ENCODE peak calls at places on chromosomes 5 and 9, in seven cellular contexts. One of them, this sample, is unnamed.

GRCh38 chr5:91151947-91152346 is 231.2 kb downstream of the ARRDC3 start:
- DNase-seq in uterus: no peak
- DNase-seq in GM12878: no peak
- DNase-seq in HFFc6: peak
- DNase-seq in OCI-LY7: no peak
- DNase-seq in lung: peak
- DNase-seq in mesothelial cell of epicardium: no peak
- DNase-seq in this sample: no peak

GRCh38 chr9:126207256-126207655 is 119.4 kb upstream of the MVB12B start:
- DNase-seq in OCI-LY7: no peak
- DNase-seq in GM12878: no peak
- DNase-seq in HFFc6: no peak
- DNase-seq in lung: no peak
- DNase-seq in uterus: no peak
- DNase-seq in mesothelial cell of epicardium: no peak
- DNase-seq in this sample: no peak

GRCh38 chr9:95910023-95910706 is 34.7 kb downstream of the ERCC6L2 start:
- DNase-seq in GM12878: no peak
- DNase-seq in mesothelial cell of epicardium: no peak
- DNase-seq in lung: no peak
- DNase-seq in HFFc6: peak
- DNase-seq in uterus: no peak
- DNase-seq in OCI-LY7: no peak
- DNase-seq in this sample: no peak

GRCh38 chr5:151002250-151002649 is 18.1 kb upstream of the GPX3 start:
- DNase-seq in lung: no peak
- DNase-seq in GM12878: no peak
- DNase-seq in HFFc6: peak
- DNase-seq in uterus: no peak
- DNase-seq in OCI-LY7: peak
- DNase-seq in mesothelial cell of epicardium: no peak
- DNase-seq in this sample: peak

GRCh38 chr5:60891667-60892066 is 47.6 kb upstream of the ELOVL7 start:
- DNase-seq in HFFc6: no peak
- DNase-seq in lung: no peak
- DNase-seq in uterus: no peak
- DNase-seq in OCI-LY7: no peak
- DNase-seq in mesothelial cell of epicardium: no peak
- DNase-seq in GM12878: no peak
- DNase-seq in this sample: no peak

GRCh38 chr9:77469515-77470197 is 178.5 kb downstream of the GNA14 start:
- DNase-seq in uterus: no peak
- DNase-seq in mesothelial cell of epicardium: no peak
- DNase-seq in lung: no peak
- DNase-seq in OCI-LY7: no peak
- DNase-seq in HFFc6: no peak
- DNase-seq in GM12878: no peak
- DNase-seq in this sample: no peak

GRCh38 chr5:39518516-39518915 is 93.7 kb upstream of the DAB2 start:
- DNase-seq in mesothelial cell of epicardium: no peak
- DNase-seq in GM12878: no peak
- DNase-seq in HFFc6: peak
- DNase-seq in uterus: no peak
- DNase-seq in lung: no peak
- DNase-seq in OCI-LY7: no peak
- DNase-seq in this sample: no peak

GRCh38 chr5:181241393-181241975 is 2.2 kb downstream of the RACK1 start:
- DNase-seq in lung: no peak
- DNase-seq in GM12878: no peak
- DNase-seq in uterus: no peak
- DNase-seq in HFFc6: peak
- DNase-seq in OCI-LY7: peak
- DNase-seq in mesothelial cell of epicardium: no peak
- DNase-seq in this sample: no peak

GRCh38 chr5:148202531-148203092 is at the start of gene SPINK6:
- DNase-seq in lung: no peak
- DNase-seq in uterus: no peak
- DNase-seq in HFFc6: no peak
- DNase-seq in OCI-LY7: no peak
- DNase-seq in mesothelial cell of epicardium: no peak
- DNase-seq in GM12878: no peak
- DNase-seq in this sample: no peak

GRCh38 chr9:87375397-87376073 is 122.1 kb upstream of the DAPK1 start:
- DNase-seq in GM12878: no peak
- DNase-seq in HFFc6: peak
- DNase-seq in uterus: no peak
- DNase-seq in OCI-LY7: no peak
- DNase-seq in mesothelial cell of epicardium: no peak
- DNase-seq in lung: no peak
- DNase-seq in this sample: no peak

GRCh38 chr5:171221931-171222330 is 87.1 kb upstream of the TLX3 start:
- DNase-seq in HFFc6: no peak
- DNase-seq in GM12878: no peak
- DNase-seq in lung: no peak
- DNase-seq in mesothelial cell of epicardium: no peak
- DNase-seq in OCI-LY7: no peak
- DNase-seq in uterus: no peak
- DNase-seq in this sample: no peak

GRCh38 chr9:38094165-38094564 is 25.1 kb upstream of the SHB start:
- DNase-seq in OCI-LY7: no peak
- DNase-seq in mesothelial cell of epicardium: no peak
- DNase-seq in GM12878: no peak
- DNase-seq in HFFc6: no peak
- DNase-seq in uterus: no peak
- DNase-seq in lung: no peak
- DNase-seq in this sample: peak

GRCh38 chr5:155144956-155145355 is 131.4 kb downstream of the KIF4B start:
- DNase-seq in GM12878: no peak
- DNase-seq in OCI-LY7: no peak
- DNase-seq in mesothelial cell of epicardium: no peak
- DNase-seq in uterus: no peak
- DNase-seq in HFFc6: no peak
- DNase-seq in lung: no peak
- DNase-seq in this sample: no peak

GRCh38 chr5:127958421-127959011 is 125.0 kb upstream of the SLC12A2 start:
- DNase-seq in HFFc6: no peak
- DNase-seq in GM12878: no peak
- DNase-seq in uterus: no peak
- DNase-seq in mesothelial cell of epicardium: no peak
- DNase-seq in OCI-LY7: no peak
- DNase-seq in lung: no peak
- DNase-seq in this sample: no peak

GRCh38 chr5:155625897-155626543 is 612.5 kb downstream of the KIF4B start:
- DNase-seq in HFFc6: no peak
- DNase-seq in mesothelial cell of epicardium: no peak
- DNase-seq in uterus: no peak
- DNase-seq in GM12878: no peak
- DNase-seq in lung: no peak
- DNase-seq in OCI-LY7: no peak
- DNase-seq in this sample: no peak

DNA sequence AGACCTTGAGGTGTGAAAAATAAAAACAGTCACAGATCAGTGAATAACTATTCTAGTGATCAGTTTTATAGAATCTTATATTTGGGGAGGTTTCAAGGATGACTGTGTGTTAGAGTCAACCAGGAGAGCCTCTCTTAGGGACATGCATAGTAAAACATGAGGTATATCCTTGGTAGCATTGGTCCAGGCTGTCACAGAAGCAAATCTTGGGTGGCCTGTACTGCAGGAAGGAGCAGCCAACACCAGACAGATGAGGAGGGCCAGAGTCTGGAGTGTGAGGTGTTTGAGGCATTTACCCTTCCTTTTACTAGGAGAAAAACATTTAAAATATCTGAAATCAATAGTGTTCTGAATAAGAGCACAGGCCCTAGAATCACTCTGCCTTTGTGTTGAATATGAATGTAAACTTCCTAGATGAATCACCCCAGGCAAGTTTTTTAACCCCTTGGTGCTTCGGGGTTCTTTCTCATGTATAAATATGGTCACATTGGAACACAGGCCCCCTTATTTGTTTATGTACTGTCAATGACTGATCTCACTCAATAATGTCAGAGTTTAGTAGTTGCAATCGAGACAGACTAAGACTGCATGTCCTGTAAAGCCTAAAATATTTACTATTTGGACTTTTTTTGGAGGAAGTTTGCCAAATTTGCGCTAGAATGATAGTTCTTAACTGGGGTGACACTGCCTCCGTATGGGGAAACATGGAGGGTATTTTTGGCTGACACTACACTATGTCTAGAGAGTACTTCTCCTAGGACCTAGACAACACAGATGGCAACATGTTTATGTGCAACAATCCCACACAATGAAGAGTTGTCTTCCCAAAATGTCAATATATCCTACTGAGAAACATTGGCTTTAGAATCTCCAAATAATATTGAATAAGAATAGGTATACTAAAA is 416.6 kb upstream of the POU5F2 start:
- DNase-seq in GM12878: no peak
- DNase-seq in lung: no peak
- DNase-seq in HFFc6: no peak
- DNase-seq in mesothelial cell of epicardium: no peak
- DNase-seq in uterus: no peak
- DNase-seq in OCI-LY7: no peak
- DNase-seq in this sample: no peak
- TF ChIP-seq CTCF in GM12878: no peak
- TF ChIP-seq CTCF in lung: no peak
- TF ChIP-seq CTCF in HFFc6: no peak
- TF ChIP-seq CTCF in mesothelial cell of epicardium: no peak
- TF ChIP-seq CTCF in uterus: no peak
- TF ChIP-seq CTCF in OCI-LY7: peak
- TF ChIP-seq CTCF in this sample: no peak

DNA sequence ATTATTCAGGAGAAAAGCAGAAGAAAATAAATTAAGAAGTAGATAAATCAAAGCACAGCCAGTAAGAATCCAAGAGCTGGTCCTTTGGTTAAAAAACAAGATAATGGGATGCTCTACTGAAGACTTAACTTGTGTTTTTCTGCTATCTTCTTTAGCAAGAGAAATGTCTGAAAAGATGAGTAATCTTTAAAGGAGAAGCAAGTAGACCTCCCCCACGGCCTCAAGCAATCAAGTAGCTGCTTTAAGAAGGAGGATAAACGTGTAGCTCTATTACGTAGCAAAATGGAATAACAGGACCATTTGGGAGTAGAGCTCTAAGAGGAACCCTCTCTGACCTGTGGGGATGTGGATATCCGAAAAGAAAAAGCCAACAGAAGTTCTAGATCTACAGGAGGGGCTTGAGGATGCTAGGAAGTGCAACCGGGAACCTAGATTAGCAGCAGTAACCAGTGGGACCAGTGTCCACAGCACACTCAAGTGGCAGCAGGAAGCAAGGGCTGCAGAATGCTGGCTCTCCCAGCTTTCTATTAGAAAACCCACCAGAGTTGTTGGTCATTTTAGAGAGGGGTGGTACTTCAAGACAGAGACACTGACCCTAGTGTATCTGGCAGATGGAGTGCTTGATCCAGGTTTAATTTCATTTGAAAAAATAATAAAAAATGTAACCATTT is 185.4 kb downstream of the GABBR2 start:
- DNase-seq in OCI-LY7: no peak
- DNase-seq in GM12878: no peak
- DNase-seq in HFFc6: peak
- DNase-seq in mesothelial cell of epicardium: no peak
- DNase-seq in lung: no peak
- DNase-seq in uterus: no peak
- DNase-seq in this sample: no peak
- TF ChIP-seq CTCF in OCI-LY7: peak
- TF ChIP-seq CTCF in GM12878: no peak
- TF ChIP-seq CTCF in HFFc6: peak
- TF ChIP-seq CTCF in mesothelial cell of epicardium: no peak
- TF ChIP-seq CTCF in lung: no peak
- TF ChIP-seq CTCF in uterus: no peak
- TF ChIP-seq CTCF in this sample: no peak

DNA sequence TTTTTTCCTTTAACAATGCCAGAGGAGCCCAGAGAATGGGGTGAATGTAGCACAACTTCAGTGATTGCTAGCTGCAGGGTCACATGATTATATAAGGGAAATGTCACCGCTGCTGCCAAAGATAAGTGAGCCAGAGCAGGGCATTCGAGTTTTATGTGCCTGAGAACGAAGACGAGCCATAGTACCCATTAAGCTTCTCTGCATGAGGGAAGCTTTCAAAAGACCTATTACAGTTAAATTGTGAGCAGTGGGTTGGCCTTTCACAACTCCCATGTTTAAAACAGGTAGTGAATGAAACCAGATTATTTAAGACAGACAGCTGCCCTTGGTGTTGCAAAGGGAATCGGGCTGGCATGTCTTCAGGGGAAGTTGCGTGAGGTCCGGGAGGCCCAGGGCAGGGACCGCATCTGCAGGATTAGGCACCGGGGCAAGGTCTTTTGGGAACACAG is 82.4 kb upstream of the TNFAIP8 start:
- DNase-seq in uterus: no peak
- DNase-seq in lung: no peak
- DNase-seq in HFFc6: no peak
- DNase-seq in OCI-LY7: peak
- DNase-seq in GM12878: no peak
- DNase-seq in mesothelial cell of epicardium: no peak
- DNase-seq in this sample: no peak
- TF ChIP-seq CTCF in uterus: no peak
- TF ChIP-seq CTCF in lung: no peak
- TF ChIP-seq CTCF in HFFc6: no peak
- TF ChIP-seq CTCF in OCI-LY7: no peak
- TF ChIP-seq CTCF in GM12878: no peak
- TF ChIP-seq CTCF in mesothelial cell of epicardium: no peak
- TF ChIP-seq CTCF in this sample: no peak

DNA sequence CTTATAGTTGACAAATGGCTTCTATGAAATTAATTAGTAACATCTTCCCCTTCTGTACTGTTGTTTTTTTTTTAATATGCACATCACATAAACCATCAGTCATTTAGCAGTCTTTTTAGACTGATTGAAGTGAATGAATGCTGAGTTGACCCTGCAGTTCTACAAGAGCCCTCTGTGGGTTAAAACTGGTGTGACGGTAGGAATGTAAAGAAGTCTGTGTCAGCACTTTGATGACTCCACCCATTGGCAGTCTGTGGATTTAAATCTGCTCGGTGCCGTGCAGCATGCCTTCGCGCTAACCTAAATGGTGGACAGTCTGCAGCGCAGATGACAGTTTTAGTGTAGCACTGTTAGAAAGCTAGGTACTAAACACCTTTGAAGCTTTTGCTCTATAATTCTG is 3.1 kb downstream of the GTF3C4 start:
- DNase-seq in GM12878: no peak
- DNase-seq in OCI-LY7: peak
- DNase-seq in HFFc6: peak
- DNase-seq in mesothelial cell of epicardium: no peak
- DNase-seq in lung: no peak
- DNase-seq in uterus: no peak
- DNase-seq in this sample: no peak
- TF ChIP-seq CTCF in GM12878: no peak
- TF ChIP-seq CTCF in OCI-LY7: peak
- TF ChIP-seq CTCF in HFFc6: peak
- TF ChIP-seq CTCF in mesothelial cell of epicardium: peak
- TF ChIP-seq CTCF in lung: no peak
- TF ChIP-seq CTCF in uterus: no peak
- TF ChIP-seq CTCF in this sample: no peak

DNA sequence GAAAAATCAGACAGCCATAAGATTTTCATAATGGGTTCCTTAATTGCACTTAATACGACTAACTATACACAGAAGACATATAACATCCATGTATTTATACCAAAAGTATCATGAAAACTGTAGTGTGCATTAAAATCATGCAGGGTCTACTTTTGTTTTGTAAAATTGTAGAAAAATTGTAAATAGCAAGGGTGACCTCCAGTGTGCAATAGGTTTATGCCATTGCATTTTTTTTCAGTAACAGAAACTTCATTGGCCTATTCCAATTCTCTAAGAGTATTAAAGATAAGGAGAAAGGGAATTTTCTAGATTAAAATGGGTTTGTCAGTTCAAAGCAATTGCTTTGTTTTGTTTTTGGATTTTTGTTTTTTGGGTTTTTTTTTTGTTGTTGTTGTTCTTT is 307.5 kb downstream of the KIAA0825 start:
- DNase-seq in OCI-LY7: no peak
- DNase-seq in uterus: no peak
- DNase-seq in HFFc6: no peak
- DNase-seq in lung: no peak
- DNase-seq in mesothelial cell of epicardium: no peak
- DNase-seq in GM12878: no peak
- DNase-seq in this sample: no peak
- TF ChIP-seq CTCF in OCI-LY7: no peak
- TF ChIP-seq CTCF in uterus: no peak
- TF ChIP-seq CTCF in HFFc6: peak
- TF ChIP-seq CTCF in lung: no peak
- TF ChIP-seq CTCF in mesothelial cell of epicardium: no peak
- TF ChIP-seq CTCF in GM12878: no peak
- TF ChIP-seq CTCF in this sample: no peak